ENCODE peak calls at places on chromosome 12, in ten cellular contexts. M is ovary, F is GM12878, K is heart right ventricle, B is neuronal stem cell, T is body of pancreas, O is pancreas, W is heart left ventricle, G is mesendoderm, S is IMR-90. D is an unnamed sample.

GRCh38 chr12:53618340-53618739 is 7.8 kb downstream of the ATF7 start:
- DNase-seq in M (no peak), F (no peak), K (no peak), B (no peak), T (no peak), O (no peak), W (no peak), G (no peak), S (no peak), D (no peak)

GRCh38 chr12:83015390-83016225 is 328.9 kb downstream of the TMTC2 start:
- DNase-seq in M (peak; percentile 32), F (no peak), K (no peak), B (no peak), T (peak; percentile 82), O (peak; percentile 61), W (no peak), G (no peak), S (no peak), D (no peak)

GRCh38 chr12:45648070-45648469 is 81.4 kb upstream of the ARID2 start:
- DNase-seq in M (no peak), F (no peak), K (peak; percentile 15), B (no peak), T (peak; percentile 36), O (peak; percentile 51), W (no peak), G (no peak), S (no peak), D (no peak)

GRCh38 chr12:106425061-106425706 is 67.6 kb downstream of the POLR3B start:
- DNase-seq in M (no peak), F (no peak), K (no peak), B (no peak), T (no peak), O (no peak), W (no peak), G (peak; percentile 83), S (no peak), D (no peak)

GRCh38 chr12:62977419-62977818 is 42.5 kb upstream of the PPM1H start:
- DNase-seq in M (no peak), F (no peak), K (no peak), B (no peak), T (no peak), O (no peak), W (no peak), G (no peak), S (no peak), D (peak; percentile 60)

GRCh38 chr12:40122842-40123241 is 17.0 kb upstream of the SLC2A13 start:
- DNase-seq in M (no peak), F (no peak), K (no peak), B (no peak), T (no peak), O (no peak), W (no peak), G (no peak), S (no peak), D (no peak)

GRCh38 chr12:78384541-78384940 is 480.0 kb upstream of the SYT1 start:
- DNase-seq in M (no peak), F (no peak), K (no peak), B (no peak), T (no peak), O (no peak), W (no peak), G (no peak), S (no peak), D (no peak)

GRCh38 chr12:48717252-48717695 is 767 bp upstream of the CCNT1 start:
- DNase-seq in M (no peak), F (peak; percentile 9), K (no peak), B (peak; percentile 15), T (no peak), O (no peak), W (no peak), G (peak; percentile 16), S (peak; percentile 4), D (no peak)

GRCh38 chr12:12736759-12737676 is 19.9 kb downstream of the CDKN1B start:
- DNase-seq in M (no peak), F (peak; percentile 45), K (peak; percentile 29), B (no peak), T (peak; percentile 44), O (no peak), W (peak; percentile 26), G (peak; percentile 35), S (peak; percentile 85), D (peak; percentile 58)

GRCh38 chr12:75855360-75855759 is 176.2 kb downstream of the PHLDA1 start:
- DNase-seq in M (no peak), F (no peak), K (no peak), B (no peak), T (no peak), O (no peak), W (no peak), G (no peak), S (no peak), D (no peak)

GRCh38 chr12:6532051-6532926 is 2.0 kb upstream of the GAPDH start:
- DNase-seq in M (peak; percentile 64), F (no peak), K (no peak), B (peak; percentile 69), T (peak; percentile 53), O (no peak), W (no peak), G (peak; percentile 96), S (peak; percentile 99), D (peak; percentile 94)

GRCh38 chr12:53500119-53500775 is 836 bp upstream of the TARBP2 start:
- DNase-seq in M (peak; percentile 79), F (no peak), K (peak; percentile 53), B (no peak), T (peak; percentile 74), O (no peak), W (no peak), G (no peak), S (peak; percentile 65), D (no peak)

GRCh38 chr12:75345531-75345930 is 11.1 kb downstream of the GLIPR1L1 start:
- DNase-seq in M (no peak), F (no peak), K (no peak), B (no peak), T (no peak), O (no peak), W (no peak), G (no peak), S (peak; percentile 28), D (peak; percentile 69)

GRCh38 chr12:117881517-117881916 is 87.3 kb downstream of the KSR2 start:
- DNase-seq in M (no peak), F (no peak), K (no peak), B (no peak), T (no peak), O (no peak), W (no peak), G (no peak), S (no peak), D (no peak)

GRCh38 chr12:91877461-91878230 is 268.0 kb downstream of the BTG1 start:
- DNase-seq in M (no peak), F (no peak), K (no peak), B (no peak), T (no peak), O (no peak), W (no peak), G (no peak), S (no peak), D (no peak)
- H3K4me1 ChIP-seq in M (no peaks in the 10 kb centered on the region), F (no peaks in the 10 kb centered on the region), K (no peaks in the 10 kb centered on the region), B (peaks cover 5% of the 10 kb centered on the region), T (no peaks in the 10 kb centered on the region), O (no peaks in the 10 kb centered on the region), W (no peaks in the 10 kb centered on the region), G (no peaks in the 10 kb centered on the region), S (no peaks in the 10 kb centered on the region), D (no peaks in the 10 kb centered on the region)

DNA sequence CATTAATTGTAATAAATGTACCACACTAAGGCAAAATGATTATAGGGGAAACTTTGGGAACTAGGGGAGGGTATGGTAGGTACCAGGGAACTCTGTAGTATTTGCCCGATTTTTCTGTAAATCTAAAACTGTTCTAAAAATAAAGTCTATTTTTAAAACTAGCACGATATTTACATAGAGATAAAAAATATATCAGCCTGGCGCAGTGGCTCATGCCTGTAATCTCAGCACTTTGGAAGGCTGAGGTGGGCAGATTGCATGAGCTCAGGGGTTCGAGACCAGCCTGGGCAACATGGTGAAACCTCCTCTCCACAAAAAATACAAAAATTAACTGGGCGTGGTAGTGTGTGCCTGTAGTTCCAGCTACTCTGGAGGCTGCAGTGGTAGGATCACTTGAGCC is 32.4 kb downstream of the TMEM116 start:
- DNase-seq in M (no peak), F (no peak), K (no peak), B (no peak), T (no peak), O (no peak), W (no peak), G (no peak), S (no peak), D (no peak)
- H3K4me3 ChIP-seq in M (no peak overlapping the region), F (no peak overlapping the region), K (no peak overlapping the region), B (no peak overlapping the region), T (no peak overlapping the region), O (no peak overlapping the region), W (no peak overlapping the region), G (no peak overlapping the region), S (no peak overlapping the region), D (no peak overlapping the region)

GRCh38 chr12:19189522-19189921 is 60.0 kb downstream of the PLEKHA5 start:
- DNase-seq in M (no peak), F (no peak), K (no peak), B (no peak), T (no peak), O (no peak), W (no peak), G (no peak), S (peak; percentile 31), D (no peak)

GRCh38 chr12:19190292-19191031 is 60.9 kb downstream of the PLEKHA5 start:
- DNase-seq in M (no peak), F (no peak), K (peak; percentile 34), B (no peak), T (no peak), O (no peak), W (no peak), G (peak; percentile 75), S (peak; percentile 59), D (peak; percentile 8)

GRCh38 chr12:19192709-19193108 is 63.2 kb downstream of the PLEKHA5 start:
- DNase-seq in M (no peak), F (no peak), K (no peak), B (no peak), T (no peak), O (no peak), W (no peak), G (no peak), S (no peak), D (no peak)

GRCh38 chr12:19191563-19191962 is 62.0 kb downstream of the PLEKHA5 start:
- DNase-seq in M (no peak), F (no peak), K (no peak), B (no peak), T (no peak), O (no peak), W (no peak), G (peak; percentile 41), S (no peak), D (no peak)

DNA sequence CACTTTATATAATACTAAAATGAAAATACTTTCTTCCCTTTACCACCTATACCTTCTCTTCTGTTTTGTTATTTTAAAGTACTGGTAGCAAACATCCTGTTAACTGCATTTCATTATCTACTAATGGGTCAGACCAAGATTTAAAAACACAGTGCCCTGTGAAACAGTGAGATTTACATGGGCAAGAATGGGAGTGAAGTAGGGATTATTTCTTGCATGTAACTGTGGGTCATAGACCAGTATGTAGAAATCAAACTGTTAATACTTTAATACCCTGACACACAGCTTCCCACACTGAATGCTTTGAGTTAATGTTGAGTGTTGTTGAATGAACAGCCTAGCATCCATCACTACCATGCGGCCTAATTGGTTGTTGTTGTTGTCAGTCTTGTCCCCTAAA is 61.6 kb downstream of the PLEKHA5 start:
- DNase-seq in M (no peak), F (no peak), K (no peak), B (no peak), T (no peak), O (no peak), W (no peak), G (no peak), S (no peak), D (no peak)
- H3K4me1 ChIP-seq in M (peaks cover 15% of the 10 kb centered on the region), F (no peaks in the 10 kb centered on the region), K (peaks cover 38% of the 10 kb centered on the region), B (peaks cover 4% of the 10 kb centered on the region), T (peaks cover 24% of the 10 kb centered on the region), O (peaks cover 15% of the 10 kb centered on the region), W (peaks cover 29% of the 10 kb centered on the region), G (peaks cover 7% of the 10 kb centered on the region), S (peaks cover 10% of the 10 kb centered on the region), D (peaks cover 5% of the 10 kb centered on the region)

GRCh38 chr12:101327054-101327453 is 47.1 kb downstream of the UTP20 start:
- DNase-seq in M (no peak), F (no peak), K (no peak), B (no peak), T (no peak), O (no peak), W (no peak), G (no peak), S (no peak), D (no peak)
- H3K4me3 ChIP-seq in M (no peak overlapping the region), F (no peak overlapping the region), K (no peak overlapping the region), B (no peak overlapping the region), T (no peak overlapping the region), O (no peak overlapping the region), W (no peak overlapping the region), G (no peak overlapping the region), S (no peak overlapping the region), D (no peak overlapping the region)

D was measured in PC-3.